ENCODE peak calls at places on chromosomes 11 and 22, in eight cellular contexts. One of them, this sample, is unnamed.

GRCh38 chr11:78796956-78797355 is 222.3 kb upstream of the NARS2 start:
- DNase-seq in NCI-H1436: no peak
- DNase-seq in NAMALWA: no peak
- DNase-seq in lower leg skin: no peak
- DNase-seq in NCI-H1105 treated with DMSO at 0.1 percent for 48 hours: no peak
- DNase-seq in EH: peak
- DNase-seq in HT1080: peak
- DNase-seq in activated CD4-positive, alpha-beta T cell treated with anti-CD3 and anti-CD28 coated beads, Interleukin-2, amount 50 U/mL, for 48 hours: no peak
- DNase-seq in this sample: no peak

GRCh38 chr11:111510311-111510710 is 1.9 kb downstream of the BTG4 start:
- DNase-seq in NCI-H1105 treated with DMSO at 0.1 percent for 48 hours: peak
- DNase-seq in lower leg skin: no peak
- DNase-seq in NCI-H1436: no peak
- DNase-seq in activated CD4-positive, alpha-beta T cell treated with anti-CD3 and anti-CD28 coated beads, Interleukin-2, amount 50 U/mL, for 48 hours: no peak
- DNase-seq in EH: peak
- DNase-seq in HT1080: no peak
- DNase-seq in NAMALWA: no peak
- DNase-seq in this sample: no peak

GRCh38 chr22:43136255-43136654 is 6.9 kb downstream of the MCAT start:
- DNase-seq in NCI-H1436: no peak
- DNase-seq in NAMALWA: peak
- DNase-seq in HT1080: no peak
- DNase-seq in activated CD4-positive, alpha-beta T cell treated with anti-CD3 and anti-CD28 coated beads, Interleukin-2, amount 50 U/mL, for 48 hours: peak
- DNase-seq in lower leg skin: no peak
- DNase-seq in NCI-H1105 treated with DMSO at 0.1 percent for 48 hours: no peak
- DNase-seq in EH: peak
- DNase-seq in this sample: no peak

GRCh38 chr11:112882494-112883381 is 78.5 kb upstream of the NCAM1 start:
- DNase-seq in HT1080: no peak
- DNase-seq in lower leg skin: no peak
- DNase-seq in EH: no peak
- DNase-seq in NCI-H1105 treated with DMSO at 0.1 percent for 48 hours: no peak
- DNase-seq in activated CD4-positive, alpha-beta T cell treated with anti-CD3 and anti-CD28 coated beads, Interleukin-2, amount 50 U/mL, for 48 hours: no peak
- DNase-seq in NCI-H1436: no peak
- DNase-seq in NAMALWA: no peak
- DNase-seq in this sample: no peak

GRCh38 chr11:43523632-43524031 is 156.9 kb upstream of the HSD17B12 start:
- DNase-seq in NCI-H1436: no peak
- DNase-seq in NCI-H1105 treated with DMSO at 0.1 percent for 48 hours: no peak
- DNase-seq in EH: no peak
- DNase-seq in activated CD4-positive, alpha-beta T cell treated with anti-CD3 and anti-CD28 coated beads, Interleukin-2, amount 50 U/mL, for 48 hours: no peak
- DNase-seq in HT1080: no peak
- DNase-seq in NAMALWA: no peak
- DNase-seq in lower leg skin: no peak
- DNase-seq in this sample: no peak

GRCh38 chr11:125956371-125956770 is 10.5 kb downstream of the VSIG10L2 start:
- DNase-seq in NAMALWA: no peak
- DNase-seq in NCI-H1105 treated with DMSO at 0.1 percent for 48 hours: no peak
- DNase-seq in activated CD4-positive, alpha-beta T cell treated with anti-CD3 and anti-CD28 coated beads, Interleukin-2, amount 50 U/mL, for 48 hours: no peak
- DNase-seq in EH: no peak
- DNase-seq in lower leg skin: peak
- DNase-seq in HT1080: peak
- DNase-seq in NCI-H1436: no peak
- DNase-seq in this sample: no peak

GRCh38 chr11:133202816-133203215 is 329.5 kb downstream of the OPCML start:
- DNase-seq in NAMALWA: no peak
- DNase-seq in NCI-H1436: no peak
- DNase-seq in NCI-H1105 treated with DMSO at 0.1 percent for 48 hours: no peak
- DNase-seq in HT1080: peak
- DNase-seq in lower leg skin: no peak
- DNase-seq in activated CD4-positive, alpha-beta T cell treated with anti-CD3 and anti-CD28 coated beads, Interleukin-2, amount 50 U/mL, for 48 hours: no peak
- DNase-seq in EH: no peak
- DNase-seq in this sample: no peak

GRCh38 chr11:10761085-10761698 is 10.1 kb downstream of the CTR9 start:
- DNase-seq in EH: no peak
- DNase-seq in NAMALWA: no peak
- DNase-seq in NCI-H1105 treated with DMSO at 0.1 percent for 48 hours: no peak
- DNase-seq in activated CD4-positive, alpha-beta T cell treated with anti-CD3 and anti-CD28 coated beads, Interleukin-2, amount 50 U/mL, for 48 hours: no peak
- DNase-seq in NCI-H1436: no peak
- DNase-seq in HT1080: no peak
- DNase-seq in lower leg skin: no peak
- DNase-seq in this sample: no peak

GRCh38 chr11:69460540-69461257 is 20.8 kb upstream of the LINC01488 start:
- DNase-seq in NCI-H1105 treated with DMSO at 0.1 percent for 48 hours: no peak
- DNase-seq in activated CD4-positive, alpha-beta T cell treated with anti-CD3 and anti-CD28 coated beads, Interleukin-2, amount 50 U/mL, for 48 hours: no peak
- DNase-seq in EH: peak
- DNase-seq in NAMALWA: no peak
- DNase-seq in NCI-H1436: no peak
- DNase-seq in HT1080: peak
- DNase-seq in lower leg skin: no peak
- DNase-seq in this sample: no peak

GRCh38 chr11:9002920-9003572 is 755 bp downstream of the NRIP3 start:
- DNase-seq in EH: peak
- DNase-seq in HT1080: peak
- DNase-seq in NAMALWA: no peak
- DNase-seq in NCI-H1105 treated with DMSO at 0.1 percent for 48 hours: peak
- DNase-seq in activated CD4-positive, alpha-beta T cell treated with anti-CD3 and anti-CD28 coated beads, Interleukin-2, amount 50 U/mL, for 48 hours: peak
- DNase-seq in lower leg skin: no peak
- DNase-seq in NCI-H1436: no peak
- DNase-seq in this sample: no peak

GRCh38 chr22:20805972-20806471 is 32.1 kb downstream of the SERPIND1 start:
- DNase-seq in activated CD4-positive, alpha-beta T cell treated with anti-CD3 and anti-CD28 coated beads, Interleukin-2, amount 50 U/mL, for 48 hours: no peak
- DNase-seq in NAMALWA: no peak
- DNase-seq in NCI-H1436: no peak
- DNase-seq in lower leg skin: no peak
- DNase-seq in NCI-H1105 treated with DMSO at 0.1 percent for 48 hours: no peak
- DNase-seq in EH: peak
- DNase-seq in HT1080: peak
- DNase-seq in this sample: no peak